ENCODE peak calls at places on chromosomes 1 and 21, in seven cellular contexts. X is K562, F is HepG2, E is A549, V is HL-60, T is HCT116, D is GM23338. O is an unnamed sample.

GRCh38 chr1:44239337-44239960 is 26.2 kb downstream of the DMAP1 start:
- DNase-seq in X (peak), F (peak), E (no peak), V (no peak), T (no peak), D (peak), O (no peak)

GRCh38 chr1:94866178-94866822 is 46.1 kb downstream of the SLC44A3 start:
- DNase-seq in X (no peak), F (no peak), E (no peak), V (no peak), T (no peak), D (no peak), O (no peak)

GRCh38 chr1:155006601-155007101 is 4.0 kb downstream of the ZBTB7B start:
- DNase-seq in X (no peak), F (no peak), E (no peak), V (peak), T (no peak), D (peak), O (no peak)

GRCh38 chr1:225746361-225747179 is 31.1 kb upstream of the SRP9 start:
- DNase-seq in X (no peak), F (peak), E (peak), V (no peak), T (peak), D (peak), O (peak)

GRCh38 chr1:205986291-205986690 is 16.9 kb downstream of the RAB7B start:
- DNase-seq in X (no peak), F (no peak), E (no peak), V (no peak), T (no peak), D (no peak), O (no peak)

GRCh38 chr1:47690341-47691244 is 252.7 kb downstream of the FOXD2 start:
- DNase-seq in X (no peak), F (no peak), E (no peak), V (no peak), T (no peak), D (no peak), O (no peak)

GRCh38 chr21:31900121-31900895 is 27.5 kb downstream of the HUNK start:
- DNase-seq in X (no peak), F (peak), E (no peak), V (no peak), T (no peak), D (no peak), O (no peak)

GRCh38 chr1:187985897-187986654 is 1157.3 kb downstream of the PLA2G4A start:
- DNase-seq in X (no peak), F (no peak), E (no peak), V (no peak), T (no peak), D (no peak), O (no peak)

GRCh38 chr1:181482001-181482430 is 1.3 kb upstream of the CACNA1E start:
- DNase-seq in X (no peak), F (no peak), E (no peak), V (no peak), T (no peak), D (peak), O (no peak)

GRCh38 chr1:181485276-181486097 is 2.2 kb downstream of the CACNA1E start:
- DNase-seq in X (peak), F (no peak), E (no peak), V (peak), T (no peak), D (peak), O (no peak)

GRCh38 chr1:181483561-181484291 is 409 bp downstream of the CACNA1E start:
- DNase-seq in X (no peak), F (no peak), E (no peak), V (no peak), T (no peak), D (peak), O (no peak)

GRCh38 chr1:181483084-181483559 is at the start of gene CACNA1E:
- DNase-seq in X (no peak), F (no peak), E (no peak), V (no peak), T (no peak), D (no peak), O (no peak)

GRCh38 chr1:181482521-181483083 is 715 bp upstream of the CACNA1E start:
- DNase-seq in X (peak), F (no peak), E (no peak), V (peak), T (no peak), D (peak), O (no peak)
- TF ChIP-seq REST in X (no peak), F (no peak), E (no peak), V (no peak), T (no peak), D (no peak), O (no peak)

DNA sequence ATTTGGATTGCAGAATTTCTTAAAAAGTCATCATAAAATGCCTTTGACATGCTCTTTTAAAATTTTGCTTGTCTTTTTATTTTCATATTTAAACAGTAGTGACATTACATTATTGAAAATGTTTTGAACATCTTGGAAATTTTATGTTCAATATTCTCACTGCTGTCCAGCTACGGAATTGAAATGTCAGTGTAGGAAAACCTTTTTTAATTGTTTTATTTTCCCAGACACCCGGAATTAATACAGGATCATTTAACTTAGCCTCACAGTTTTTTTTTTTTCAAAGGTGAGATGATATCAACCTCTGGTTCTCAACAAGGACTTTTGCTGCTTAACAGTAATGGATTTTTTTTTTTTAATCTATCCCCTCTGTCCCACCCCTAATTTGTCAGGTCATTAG is 4.1 kb downstream of the RBM15 start:
- DNase-seq in X (no peak), F (no peak), E (no peak), V (no peak), T (no peak), D (no peak), O (no peak)
- H3K4me3 ChIP-seq in X (peak), F (peak), E (no peak), V (peak), T (no peak), D (peak), O (peak)

DNA sequence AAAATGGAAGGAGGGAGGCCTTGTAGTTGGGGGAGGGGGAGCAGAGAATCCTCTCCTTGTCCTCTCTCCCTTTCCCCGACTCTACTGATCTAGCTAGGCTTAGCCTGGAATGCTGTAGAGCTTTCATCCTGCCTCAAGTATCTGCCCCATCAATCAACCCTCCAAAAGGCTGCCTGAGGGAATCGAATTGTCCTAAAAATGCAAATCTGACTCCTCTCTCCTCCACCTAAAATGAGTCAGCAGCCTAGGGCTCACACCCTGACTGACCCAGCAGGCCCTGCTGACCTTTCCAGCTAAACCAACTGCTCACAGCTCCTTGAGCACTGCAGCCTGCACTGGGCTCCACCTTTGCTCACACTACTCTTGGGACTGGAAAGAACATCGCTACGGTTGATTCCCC is 2.8 kb downstream of the HPDL start:
- DNase-seq in X (peak), F (no peak), E (no peak), V (no peak), T (no peak), D (peak), O (no peak)
- TF ChIP-seq REST in X (no peak), F (no peak), E (no peak), V (no peak), T (no peak), D (no peak), O (no peak)

GRCh38 chr1:244074559-244075171 is 23.6 kb downstream of the ZBTB18 start:
- DNase-seq in X (no peak), F (no peak), E (no peak), V (no peak), T (no peak), D (no peak), O (no peak)
- H3K4me3 ChIP-seq in X (no peak), F (no peak), E (no peak), V (no peak), T (no peak), D (no peak), O (no peak)

GRCh38 chr1:224430511-224431113 is 4.0 kb downstream of the WDR26 start:
- DNase-seq in X (peak), F (peak), E (peak), V (peak), T (no peak), D (no peak), O (no peak)

GRCh38 chr1:224431726-224432125 is 2.9 kb downstream of the WDR26 start:
- DNase-seq in X (no peak), F (no peak), E (no peak), V (no peak), T (no peak), D (no peak), O (no peak)

GRCh38 chr1:224433041-224433670 is 1.4 kb downstream of the WDR26 start:
- DNase-seq in X (no peak), F (no peak), E (no peak), V (peak), T (no peak), D (peak), O (no peak)

GRCh38 chr1:224432672-224433040 is 1.9 kb downstream of the WDR26 start:
- DNase-seq in X (peak), F (no peak), E (no peak), V (no peak), T (no peak), D (no peak), O (no peak)

DNA sequence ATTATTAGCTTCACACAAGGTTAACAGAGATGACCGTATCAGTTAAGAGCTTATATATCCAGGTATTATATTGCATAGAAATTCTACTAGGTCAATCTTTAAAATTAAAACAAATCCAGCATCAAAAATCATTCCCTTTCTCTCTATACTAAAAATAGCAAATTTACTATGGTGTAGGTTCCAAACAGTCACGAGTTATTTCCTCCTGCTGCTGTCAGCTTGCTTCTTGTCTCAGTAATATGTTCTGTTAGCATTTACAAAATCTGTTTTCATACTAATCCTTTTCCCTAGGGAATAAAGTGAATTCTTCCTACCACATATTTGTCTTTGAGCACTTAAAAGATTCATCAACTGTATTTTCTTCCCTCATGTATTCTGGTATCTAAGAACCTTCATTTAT is 2.5 kb downstream of the WDR26 start:
- DNase-seq in X (no peak), F (no peak), E (no peak), V (no peak), T (no peak), D (no peak), O (no peak)
- TF ChIP-seq REST in X (no peak), F (no peak), E (no peak), V (no peak), T (no peak), D (no peak), O (no peak)

DNA sequence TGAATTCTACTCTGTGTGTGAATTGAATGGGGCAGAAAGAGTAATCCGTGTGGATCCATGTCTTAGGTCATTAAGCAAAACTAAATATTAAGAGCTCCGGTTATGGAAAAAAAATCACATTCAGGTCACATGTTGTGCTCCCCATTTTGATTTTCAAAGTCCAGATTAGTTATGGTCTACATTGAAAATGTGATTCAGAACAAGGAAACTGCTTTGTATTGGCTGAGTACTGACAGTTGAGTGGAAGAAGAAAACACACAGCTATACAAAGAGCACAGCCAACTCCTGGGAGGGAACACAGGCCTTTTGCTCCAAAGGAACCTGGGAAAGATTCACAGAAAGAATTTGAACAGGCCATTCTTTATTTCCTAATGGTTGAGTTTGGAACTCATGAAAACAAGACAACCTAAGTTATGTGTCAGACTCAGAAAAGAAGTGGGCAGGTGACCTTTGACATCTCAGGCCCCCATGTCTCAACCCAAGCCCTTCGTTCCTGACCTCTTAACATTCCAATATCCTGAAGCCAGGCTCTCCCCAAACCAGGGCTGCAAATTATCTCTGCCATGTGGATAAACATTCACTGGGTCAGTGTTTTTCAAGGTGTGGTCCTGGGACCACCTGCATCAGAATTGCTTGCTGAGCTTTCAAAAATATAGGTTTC is 159.3 kb upstream of the LMO4 start:
- DNase-seq in X (no peak), F (no peak), E (no peak), V (no peak), T (no peak), D (no peak), O (no peak)
- H3K4me3 ChIP-seq in X (no peak), F (no peak), E (no peak), V (no peak), T (no peak), D (no peak), O (no peak)

GRCh38 chr1:83905315-83905907 is 93.5 kb downstream of the TTLL7 start:
- DNase-seq in X (peak), F (no peak), E (no peak), V (no peak), T (no peak), D (peak), O (peak)

GRCh38 chr1:83910461-83910860 is 88.5 kb downstream of the TTLL7 start:
- DNase-seq in X (no peak), F (no peak), E (no peak), V (no peak), T (no peak), D (no peak), O (no peak)

GRCh38 chr1:83909687-83910086 is 89.2 kb downstream of the TTLL7 start:
- DNase-seq in X (no peak), F (no peak), E (no peak), V (no peak), T (no peak), D (no peak), O (no peak)
- TF ChIP-seq REST in X (no peak), F (no peak), E (no peak), V (no peak), T (no peak), D (no peak), O (no peak)

DNA sequence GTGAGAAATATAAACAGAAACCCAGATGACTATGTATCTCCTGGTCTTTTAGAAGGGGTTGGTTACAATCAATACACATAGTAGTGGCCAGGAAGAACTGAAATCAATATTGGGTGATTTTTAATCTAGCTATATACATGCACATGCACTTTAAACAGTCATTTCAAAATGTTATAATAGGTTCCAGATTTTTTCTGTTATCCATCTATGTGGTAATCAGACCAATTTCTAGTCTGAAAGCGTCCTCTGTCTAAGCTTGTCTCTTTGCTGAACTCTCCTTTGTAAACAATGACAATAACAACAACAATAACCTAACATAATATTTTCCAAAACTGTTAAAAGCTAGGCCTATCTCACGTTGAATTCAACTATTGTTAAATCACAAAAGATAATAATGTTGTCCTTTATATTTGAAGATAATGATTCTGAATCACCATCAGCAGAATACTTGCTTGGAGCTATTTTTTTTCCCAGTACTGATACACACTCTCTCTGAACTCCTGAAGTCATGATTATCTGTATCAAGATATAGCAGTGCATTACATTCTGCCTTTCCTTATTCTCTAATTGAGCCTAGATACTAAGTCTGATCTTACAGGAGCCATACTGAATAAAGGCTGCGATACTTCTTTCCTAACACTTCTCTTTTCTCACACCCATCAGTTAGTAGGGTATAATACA is 496.8 kb upstream of the ZRANB2 start:
- DNase-seq in X (no peak), F (no peak), E (no peak), V (no peak), T (no peak), D (no peak), O (no peak)
- H3K4me3 ChIP-seq in X (no peak), F (no peak), E (no peak), V (no peak), T (no peak), D (no peak), O (no peak)